ENCODE peak calls at places on chromosomes 12 and 14, in four cellular contexts. O is BJ, P is ovary, E is neural crest cell. R is an unnamed sample.

GRCh38 chr12:68180792-68181744 is 21.5 kb upstream of the IFNG start:
- DNase-seq in O (no peak), P (no peak), E (no peak), R (no peak)

GRCh38 chr12:26271889-26272492 is 76.6 kb downstream of the SSPN start:
- DNase-seq in O (no peak), P (peak), E (no peak), R (no peak)

GRCh38 chr12:63826002-63826585 is 18.4 kb upstream of the SRGAP1 start:
- DNase-seq in O (no peak), P (peak), E (no peak), R (no peak)

GRCh38 chr14:100891501-100892445 is 11.7 kb downstream of the RTL1 start:
- DNase-seq in O (no peak), P (peak), E (no peak), R (no peak)

GRCh38 chr12:109880049-109880931 is at the start of gene GLTP:
- DNase-seq in O (no peak), P (peak), E (peak), R (no peak)

GRCh38 chr12:112977139-112977538 is 1.2 kb upstream of the OAS2 start:
- DNase-seq in O (no peak), P (no peak), E (no peak), R (no peak)

GRCh38 chr12:96177013-96177412 is 17.2 kb upstream of the ELK3 start:
- DNase-seq in O (no peak), P (no peak), E (no peak), R (no peak)

GRCh38 chr12:123041042-123041531 is 60.6 kb downstream of the ARL6IP4 start:
- DNase-seq in O (no peak), P (no peak), E (no peak), R (no peak)

GRCh38 chr14:61537567-61538463 is 157.5 kb upstream of the HIF1A start:
- DNase-seq in O (no peak), P (no peak), E (no peak), R (no peak)

GRCh38 chr12:12405882-12406281 is 49.0 kb downstream of the BORCS5 start:
- DNase-seq in O (no peak), P (no peak), E (no peak), R (no peak)

GRCh38 chr14:70955543-70956480 is 48.6 kb downstream of the PCNX1 start:
- DNase-seq in O (no peak), P (no peak), E (no peak), R (no peak)

GRCh38 chr14:36339817-36340216 is 19.4 kb upstream of the MBIP start:
- DNase-seq in O (no peak), P (no peak), E (no peak), R (no peak)

GRCh38 chr12:70919597-70920035 is 922 bp downstream of the PTPRR start:
- DNase-seq in O (no peak), P (no peak), E (no peak), R (no peak)

R was measured in GM04503.